ENCODE peak calls at places on chromosomes 16 and 17, in four cellular contexts. G is activated T-helper 1 cell treated with anti-CD3 and anti-CD28 coated beads, Interleukin-2, amount 50 U/mL, for 16 hours; N is SW480; H is cortex of kidney. O is an unnamed sample.

GRCh38 chr16:85206472-85207356 is 94.4 kb upstream of the CIBAR2 start:
- DNase-seq in G (no peak), N (no peak), H (no peak), O (no peak)

GRCh38 chr16:54690710-54691109 is 240.0 kb upstream of the IRX5 start:
- DNase-seq in G (no peak), N (no peak), H (no peak), O (no peak)

GRCh38 chr17:40019140-40019991 is 4.1 kb downstream of the CSF3 start:
- DNase-seq in G (no peak), N (no peak), H (no peak), O (no peak)

GRCh38 chr17:77100009-77100408 is 40.8 kb upstream of the SEC14L1 start:
- DNase-seq in G (no peak), N (no peak), H (no peak), O (no peak)

GRCh38 chr16:69077251-69077650 is 28.2 kb upstream of the HAS3 start:
- DNase-seq in G (no peak), N (no peak), H (no peak), O (peak)

GRCh38 chr16:31409433-31409832 is 16.3 kb downstream of the ITGAD start:
- DNase-seq in G (no peak), N (no peak), H (no peak), O (no peak)

GRCh38 chr16:83923581-83924365 is 24.9 kb downstream of the MLYCD start:
- DNase-seq in G (no peak), N (no peak), H (no peak), O (no peak)

GRCh38 chr16:84442416-84443145 is 61.9 kb downstream of the MEAK7 start:
- DNase-seq in G (no peak), N (no peak), H (no peak), O (no peak)

GRCh38 chr16:85611205-85611454 is 2.0 kb upstream of the GSE1 start:
- DNase-seq in G (no peak), N (no peak), H (no peak), O (no peak)

GRCh38 chr16:46974352-46974751 is 878 bp upstream of the DNAJA2 start:
- DNase-seq in G (no peak), N (peak), H (no peak), O (no peak)

GRCh38 chr17:61265397-61265796 is 134.2 kb upstream of the TBX2 start:
- DNase-seq in G (no peak), N (no peak), H (no peak), O (no peak)

GRCh38 chr16:77212736-77213541 is 13.7 kb downstream of the SYCE1L start:
- DNase-seq in G (peak), N (peak), H (no peak), O (no peak)

GRCh38 chr17:6914711-6915110 is 81.1 kb upstream of the ALOX12 start:
- DNase-seq in G (no peak), N (peak), H (no peak), O (no peak)

GRCh38 chr17:44095647-44096496 is 25.3 kb downstream of the G6PC3 start:
- DNase-seq in G (no peak), N (peak), H (no peak), O (peak)

GRCh38 chr17:19016297-19016696 is 11.7 kb upstream of the FAM83G start:
- DNase-seq in G (no peak), N (no peak), H (no peak), O (no peak)

GRCh38 chr16:1941162-1941923 is 1.7 kb downstream of the MSRB1 start:
- DNase-seq in G (no peak), N (peak), H (no peak), O (no peak)

GRCh38 chr16:75265911-75266701 is 14.7 kb upstream of the BCAR1 start:
- DNase-seq in G (no peak), N (peak), H (no peak), O (peak)

GRCh38 chr17:51371732-51372151 is 111.4 kb downstream of the UTP18 start:
- DNase-seq in G (no peak), N (peak), H (no peak), O (peak)

GRCh38 chr17:6166492-6167179 is 96.5 kb downstream of the WSCD1 start:
- DNase-seq in G (no peak), N (no peak), H (no peak), O (no peak)

GRCh38 chr16:68889508-68890150 is 46.3 kb downstream of the TANGO6 start:
- DNase-seq in G (no peak), N (no peak), H (no peak), O (no peak)

GRCh38 chr17:31487648-31488263 is 96.3 kb downstream of the RAB11FIP4 start:
- DNase-seq in G (peak), N (peak), H (no peak), O (peak)

GRCh38 chr16:30609002-30609927 is 924 bp downstream of the ZNF689 start:
- DNase-seq in G (no peak), N (no peak), H (no peak), O (peak)

GRCh38 chr16:339680-340079 is 12.8 kb downstream of the AXIN1 start:
- DNase-seq in G (no peak), N (no peak), H (no peak), O (no peak)

GRCh38 chr16:15493416-15494181 is 59.2 kb downstream of the BMERB1 start:
- DNase-seq in G (no peak), N (peak), H (no peak), O (no peak)